ENCODE peak calls at places on chromosome 2, in nine cellular contexts. A is heart left ventricle, X is iPS DF 6.9, R is adipocyte, I is HepG2, B is kidney, Y is aorta, T is adrenal gland, E is stomach. Z is an unnamed sample.

GRCh38 chr2:42267530-42267929 is 93.5 kb downstream of the COX7A2L start:
- DNase-seq in B (no peak), Y (no peak), I (no peak), E (no peak), R (no peak), A (no peak), X (no peak), T (no peak), Z (no peak)

GRCh38 chr2:229071292-229071976 is 199.7 kb downstream of the PID1 start:
- DNase-seq in B (no peak), E (no peak), X (no peak), I (no peak), R (peak; percentile 33), T (no peak), Y (no peak), A (peak; percentile 20), Z (no peak)

GRCh38 chr2:162840598-162841246 is 2.2 kb upstream of the KCNH7 start:
- DNase-seq in E (peak; percentile 45), B (peak; percentile 26), T (peak; percentile 68), Y (peak; percentile 43), X (peak; percentile 82), A (peak; percentile 27), R (peak; percentile 76), I (peak; percentile 70), Z (peak; percentile 43)

GRCh38 chr2:25301453-25302352 is 40.0 kb downstream of the DNMT3A start:
- DNase-seq in R (peak; percentile 58), Y (no peak), B (no peak), T (no peak), E (no peak), I (no peak), X (no peak), A (no peak), Z (peak; percentile 67)

GRCh38 chr2:65144571-65144970 is 14.7 kb upstream of the RAB1A start:
- DNase-seq in X (no peak), E (no peak), Y (no peak), R (no peak), I (no peak), A (no peak), B (no peak), T (no peak), Z (no peak)

GRCh38 chr2:5696351-5696740 is 4.2 kb downstream of the SOX11 start:
- DNase-seq in T (no peak), A (no peak), E (no peak), B (peak; percentile 73), Y (peak; percentile 38), R (peak; percentile 73), X (no peak), I (no peak), Z (peak; percentile 38)

GRCh38 chr2:96267159-96267971 is 1.3 kb downstream of the CIAO1 start:
- DNase-seq in A (no peak), B (no peak), E (peak; percentile 40), R (peak; percentile 48), X (no peak), T (peak; percentile 68), I (peak; percentile 73), Y (no peak), Z (peak; percentile 31)

GRCh38 chr2:98118161-98118560 is 31.2 kb downstream of the VWA3B start:
- DNase-seq in A (no peak), E (no peak), T (no peak), I (no peak), R (peak; percentile 15), B (no peak), Y (no peak), X (no peak), Z (no peak)

GRCh38 chr2:167471734-167472133 is 583.5 kb downstream of the XIRP2 start:
- DNase-seq in I (no peak), R (no peak), E (no peak), Y (no peak), X (no peak), B (no peak), T (no peak), A (no peak), Z (no peak)

GRCh38 chr2:215660687-215661086 is 224.8 kb upstream of the FN1 start:
- DNase-seq in T (no peak), X (no peak), I (no peak), B (no peak), A (no peak), E (no peak), Y (no peak), R (no peak), Z (no peak)

GRCh38 chr2:65220432-65221131 is 7.0 kb upstream of the ACTR2 start:
- DNase-seq in B (no peak), I (no peak), R (peak; percentile 61), A (no peak), T (no peak), Y (no peak), E (no peak), X (no peak), Z (no peak)

GRCh38 chr2:41475959-41476358 is 571.9 kb upstream of the PKDCC start:
- DNase-seq in Y (no peak), E (no peak), T (no peak), I (no peak), R (no peak), X (no peak), A (no peak), B (no peak), Z (no peak)

GRCh38 chr2:160321025-160321424 is 121.0 kb upstream of the ITGB6 start:
- DNase-seq in T (no peak), X (no peak), B (peak; percentile 59), I (no peak), Y (no peak), E (peak; percentile 54), A (no peak), R (no peak), Z (no peak)

GRCh38 chr2:160317113-160318099 is 117.3 kb upstream of the ITGB6 start:
- DNase-seq in X (no peak), Y (peak; percentile 56), B (no peak), R (no peak), A (no peak), E (no peak), T (no peak), I (no peak), Z (no peak)

GRCh38 chr2:160315337-160315736 is 115.3 kb upstream of the ITGB6 start:
- DNase-seq in R (peak; percentile 62), A (no peak), X (no peak), B (no peak), T (no peak), I (no peak), E (no peak), Y (no peak), Z (no peak)

GRCh38 chr2:160322320-160322719 is 122.2 kb upstream of the ITGB6 start:
- DNase-seq in T (no peak), X (no peak), Y (no peak), B (no peak), R (no peak), A (no peak), E (no peak), I (no peak), Z (no peak)

DNA sequence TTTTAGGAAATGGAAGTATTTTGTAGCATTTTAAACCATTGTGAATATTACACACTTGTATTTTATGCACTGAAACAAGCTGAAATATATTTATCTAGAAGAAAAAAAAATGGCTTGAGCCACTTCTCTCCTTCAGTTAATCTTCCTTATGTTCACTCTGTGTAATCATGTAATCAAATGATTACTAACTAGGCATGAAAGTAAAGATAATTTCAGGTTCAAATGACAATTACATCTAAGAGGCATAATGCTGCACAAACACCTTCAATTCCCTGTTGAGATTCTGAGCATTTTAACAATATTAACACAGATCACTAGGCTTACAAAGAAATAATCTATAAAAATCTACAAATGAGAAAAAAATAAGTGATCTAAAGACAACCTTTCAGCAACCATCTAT is 119.6 kb upstream of the ITGB6 start:
- DNase-seq in R (no peak), I (no peak), X (no peak), T (no peak), Y (no peak), E (no peak), A (no peak), B (no peak), Z (no peak)
- H3K4me3 ChIP-seq in R (no peak overlapping the region), I (no peak overlapping the region), X (no peak overlapping the region), T (no peak overlapping the region), Y (no peak overlapping the region), E (no peak overlapping the region), A (no peak overlapping the region), B (no peak overlapping the region), Z (no peak overlapping the region)

DNA sequence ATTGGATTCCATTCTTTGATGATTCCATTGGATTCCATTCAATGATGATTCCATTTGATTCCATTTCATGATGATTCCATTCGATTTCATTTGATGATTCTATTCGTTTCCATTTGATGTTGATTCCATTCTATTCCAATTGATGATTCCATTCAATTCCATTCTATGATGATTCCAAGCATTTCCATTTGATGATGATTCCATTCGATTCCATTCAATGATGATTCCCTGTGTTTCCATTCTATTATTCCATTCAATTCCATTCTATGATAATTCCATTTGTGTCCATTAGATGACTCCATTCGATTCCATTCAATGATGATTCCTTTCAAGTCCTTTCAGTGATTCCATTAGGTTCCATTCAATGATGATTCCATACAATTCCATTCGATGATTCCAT is 1090.5 kb downstream of the RPIA start:
- DNase-seq in T (no peak), Y (no peak), A (no peak), R (no peak), B (no peak), I (no peak), X (no peak), E (no peak), Z (no peak)
- H3K9me3 ChIP-seq in T (no peaks in the 10 kb centered on the region), Y (peaks cover 2% of the 10 kb centered on the region), A (peaks cover 92% of the 10 kb centered on the region), R (peaks cover 93% of the 10 kb centered on the region), B (peaks cover 37% of the 10 kb centered on the region), I (peaks cover 100% of the 10 kb centered on the region), X (peaks cover 3% of the 10 kb centered on the region), E (peaks cover 23% of the 10 kb centered on the region), Z (peaks cover 64% of the 10 kb centered on the region)

GRCh38 chr2:61218076-61218816 is 56.3 kb downstream of the C2orf74 start:
- DNase-seq in T (no peak), A (no peak), Y (no peak), E (no peak), X (no peak), R (no peak), B (no peak), I (no peak), Z (no peak)
- H3K36me3 ChIP-seq in T (no peaks in the 10 kb centered on the region), A (peaks cover 98% of the 10 kb centered on the region), Y (no peaks in the 10 kb centered on the region), E (peaks cover 93% of the 10 kb centered on the region), X (no peaks in the 10 kb centered on the region), R (peaks cover 83% of the 10 kb centered on the region), B (peaks cover 12% of the 10 kb centered on the region), I (peaks cover 17% of the 10 kb centered on the region), Z (peaks cover 46% of the 10 kb centered on the region)

DNA sequence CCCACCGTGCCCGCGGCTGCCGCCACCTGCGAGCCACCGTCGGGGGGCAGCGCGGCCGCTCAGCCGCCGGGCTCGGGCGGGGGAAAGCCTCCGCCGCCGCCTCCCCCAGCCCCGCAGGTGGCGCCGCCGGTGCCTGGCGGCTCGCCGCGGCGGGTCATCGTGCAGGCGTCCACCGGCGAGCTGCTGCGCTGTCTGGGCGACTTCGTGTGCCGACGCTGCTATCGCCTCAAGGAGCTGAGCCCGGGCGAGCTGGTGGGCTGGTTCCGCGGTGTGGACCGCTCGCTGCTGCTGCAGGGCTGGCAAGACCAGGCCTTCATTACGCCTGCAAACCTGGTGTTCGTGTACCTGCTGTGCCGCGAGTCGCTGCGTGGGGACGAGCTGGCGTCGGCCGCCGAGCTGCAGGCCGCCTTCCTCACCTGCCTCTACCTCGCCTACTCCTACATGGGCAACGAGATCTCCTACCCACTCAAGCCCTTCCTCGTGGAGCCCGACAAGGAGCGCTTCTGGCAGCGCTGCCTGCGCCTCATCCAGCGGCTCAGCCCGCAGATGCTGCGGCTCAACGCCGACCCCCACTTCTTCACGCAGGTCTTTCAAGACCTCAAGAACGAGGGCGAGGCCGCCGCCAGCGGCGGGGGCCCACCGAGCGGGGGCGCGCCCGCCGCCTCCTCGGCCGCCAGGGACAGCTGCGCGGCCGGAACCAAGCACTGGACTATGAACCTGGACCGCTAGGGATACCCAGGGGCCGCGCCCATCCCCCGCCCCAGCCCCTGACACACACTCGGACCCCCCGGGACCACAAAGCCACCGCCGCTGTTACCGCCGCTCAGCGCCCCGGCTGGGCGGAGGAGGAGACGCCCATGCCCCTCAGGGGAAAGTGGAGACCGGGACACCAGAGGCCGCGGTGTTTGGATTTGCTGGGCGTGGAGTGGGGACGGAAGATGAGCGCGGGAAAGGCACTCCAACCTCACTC is 1.0 kb downstream of the CDK5R2 start:
- DNase-seq in A (no peak), E (no peak), B (peak; percentile 59), R (no peak), X (no peak), T (peak; percentile 25), I (no peak), Y (no peak), Z (no peak)
- H3K4me3 ChIP-seq in A (no peak overlapping the region), E (peak overlapping the region; percentile 36), B (no peak overlapping the region), R (no peak overlapping the region), X (peak overlapping the region; percentile 34), T (no peak overlapping the region), I (no peak overlapping the region), Y (no peak overlapping the region), Z (no peak overlapping the region)